ENCODE peak calls at places on chromosomes 16 and 17, in eight cellular contexts. One of them, this sample, is unnamed.

GRCh38 chr16:80167657-80168056 is 373.1 kb upstream of the DYNLRB2 start:
- DNase-seq in lung: no peak
- DNase-seq in BE2C: no peak
- DNase-seq in activated CD4-positive, CD25-positive, alpha-beta regulatory T cell: no peak
- DNase-seq in stimulated activated CD4-positive, alpha-beta T cell treated with anti-CD3 and anti-CD28 coated beads, Interleukin-1b, Interleukin-23, amount 100 ng/mL, for 24 hours: no peak
- DNase-seq in NCI-H510A: peak
- DNase-seq in WERI-Rb-1: no peak
- DNase-seq in GM13976: no peak
- DNase-seq in this sample: no peak

GRCh38 chr16:87395181-87395842 is 3.2 kb downstream of the MAP1LC3B start:
- DNase-seq in lung: no peak
- DNase-seq in BE2C: no peak
- DNase-seq in activated CD4-positive, CD25-positive, alpha-beta regulatory T cell: no peak
- DNase-seq in stimulated activated CD4-positive, alpha-beta T cell treated with anti-CD3 and anti-CD28 coated beads, Interleukin-1b, Interleukin-23, amount 100 ng/mL, for 24 hours: no peak
- DNase-seq in NCI-H510A: no peak
- DNase-seq in WERI-Rb-1: no peak
- DNase-seq in GM13976: no peak
- DNase-seq in this sample: no peak

GRCh38 chr17:82374626-82375331 is 3.2 kb downstream of the UTS2R start:
- DNase-seq in lung: no peak
- DNase-seq in BE2C: no peak
- DNase-seq in activated CD4-positive, CD25-positive, alpha-beta regulatory T cell: no peak
- DNase-seq in stimulated activated CD4-positive, alpha-beta T cell treated with anti-CD3 and anti-CD28 coated beads, Interleukin-1b, Interleukin-23, amount 100 ng/mL, for 24 hours: no peak
- DNase-seq in NCI-H510A: peak
- DNase-seq in WERI-Rb-1: no peak
- DNase-seq in GM13976: no peak
- DNase-seq in this sample: no peak

GRCh38 chr16:19127205-19127604 is 13.4 kb downstream of the ITPRIPL2 start:
- DNase-seq in lung: no peak
- DNase-seq in BE2C: no peak
- DNase-seq in activated CD4-positive, CD25-positive, alpha-beta regulatory T cell: no peak
- DNase-seq in stimulated activated CD4-positive, alpha-beta T cell treated with anti-CD3 and anti-CD28 coated beads, Interleukin-1b, Interleukin-23, amount 100 ng/mL, for 24 hours: no peak
- DNase-seq in NCI-H510A: no peak
- DNase-seq in WERI-Rb-1: no peak
- DNase-seq in GM13976: no peak
- DNase-seq in this sample: no peak

GRCh38 chr17:45681706-45682105 is 102.4 kb upstream of the CRHR1 start:
- DNase-seq in lung: no peak
- DNase-seq in BE2C: no peak
- DNase-seq in activated CD4-positive, CD25-positive, alpha-beta regulatory T cell: no peak
- DNase-seq in stimulated activated CD4-positive, alpha-beta T cell treated with anti-CD3 and anti-CD28 coated beads, Interleukin-1b, Interleukin-23, amount 100 ng/mL, for 24 hours: no peak
- DNase-seq in NCI-H510A: no peak
- DNase-seq in WERI-Rb-1: no peak
- DNase-seq in GM13976: no peak
- DNase-seq in this sample: no peak

GRCh38 chr17:2181206-2181983 is 122.2 kb downstream of the SMG6 start:
- DNase-seq in lung: peak
- DNase-seq in BE2C: no peak
- DNase-seq in activated CD4-positive, CD25-positive, alpha-beta regulatory T cell: no peak
- DNase-seq in stimulated activated CD4-positive, alpha-beta T cell treated with anti-CD3 and anti-CD28 coated beads, Interleukin-1b, Interleukin-23, amount 100 ng/mL, for 24 hours: no peak
- DNase-seq in NCI-H510A: no peak
- DNase-seq in WERI-Rb-1: no peak
- DNase-seq in GM13976: no peak
- DNase-seq in this sample: peak

GRCh38 chr16:57752203-57752580 is 16.6 kb downstream of the KATNB1 start:
- DNase-seq in lung: no peak
- DNase-seq in BE2C: no peak
- DNase-seq in activated CD4-positive, CD25-positive, alpha-beta regulatory T cell: no peak
- DNase-seq in stimulated activated CD4-positive, alpha-beta T cell treated with anti-CD3 and anti-CD28 coated beads, Interleukin-1b, Interleukin-23, amount 100 ng/mL, for 24 hours: no peak
- DNase-seq in NCI-H510A: no peak
- DNase-seq in WERI-Rb-1: no peak
- DNase-seq in GM13976: no peak
- DNase-seq in this sample: no peak

GRCh38 chr17:915416-916201 is 64.0 kb downstream of the NXN start:
- DNase-seq in lung: no peak
- DNase-seq in BE2C: no peak
- DNase-seq in activated CD4-positive, CD25-positive, alpha-beta regulatory T cell: no peak
- DNase-seq in stimulated activated CD4-positive, alpha-beta T cell treated with anti-CD3 and anti-CD28 coated beads, Interleukin-1b, Interleukin-23, amount 100 ng/mL, for 24 hours: no peak
- DNase-seq in NCI-H510A: no peak
- DNase-seq in WERI-Rb-1: no peak
- DNase-seq in GM13976: no peak
- DNase-seq in this sample: peak

GRCh38 chr17:50763716-50764450 is 3.4 kb downstream of the ANKRD40CL start:
- DNase-seq in lung: no peak
- DNase-seq in BE2C: no peak
- DNase-seq in activated CD4-positive, CD25-positive, alpha-beta regulatory T cell: no peak
- DNase-seq in stimulated activated CD4-positive, alpha-beta T cell treated with anti-CD3 and anti-CD28 coated beads, Interleukin-1b, Interleukin-23, amount 100 ng/mL, for 24 hours: no peak
- DNase-seq in NCI-H510A: peak
- DNase-seq in WERI-Rb-1: peak
- DNase-seq in GM13976: no peak
- DNase-seq in this sample: no peak

GRCh38 chr16:19980866-19981265 is 92.8 kb downstream of the GPR139 start:
- DNase-seq in lung: no peak
- DNase-seq in BE2C: peak
- DNase-seq in activated CD4-positive, CD25-positive, alpha-beta regulatory T cell: no peak
- DNase-seq in stimulated activated CD4-positive, alpha-beta T cell treated with anti-CD3 and anti-CD28 coated beads, Interleukin-1b, Interleukin-23, amount 100 ng/mL, for 24 hours: no peak
- DNase-seq in NCI-H510A: no peak
- DNase-seq in WERI-Rb-1: peak
- DNase-seq in GM13976: no peak
- DNase-seq in this sample: peak

GRCh38 chr16:77132051-77132618 is 58.9 kb upstream of the MON1B start:
- DNase-seq in lung: no peak
- DNase-seq in BE2C: no peak
- DNase-seq in activated CD4-positive, CD25-positive, alpha-beta regulatory T cell: no peak
- DNase-seq in stimulated activated CD4-positive, alpha-beta T cell treated with anti-CD3 and anti-CD28 coated beads, Interleukin-1b, Interleukin-23, amount 100 ng/mL, for 24 hours: no peak
- DNase-seq in NCI-H510A: no peak
- DNase-seq in WERI-Rb-1: no peak
- DNase-seq in GM13976: no peak
- DNase-seq in this sample: no peak

GRCh38 chr17:5837055-5837491 is 233.1 kb upstream of the WSCD1 start:
- DNase-seq in lung: no peak
- DNase-seq in BE2C: no peak
- DNase-seq in activated CD4-positive, CD25-positive, alpha-beta regulatory T cell: no peak
- DNase-seq in stimulated activated CD4-positive, alpha-beta T cell treated with anti-CD3 and anti-CD28 coated beads, Interleukin-1b, Interleukin-23, amount 100 ng/mL, for 24 hours: no peak
- DNase-seq in NCI-H510A: no peak
- DNase-seq in WERI-Rb-1: no peak
- DNase-seq in GM13976: no peak
- DNase-seq in this sample: peak

GRCh38 chr17:56679148-56679766 is 85.8 kb downstream of the NOG start:
- DNase-seq in lung: no peak
- DNase-seq in BE2C: no peak
- DNase-seq in activated CD4-positive, CD25-positive, alpha-beta regulatory T cell: no peak
- DNase-seq in stimulated activated CD4-positive, alpha-beta T cell treated with anti-CD3 and anti-CD28 coated beads, Interleukin-1b, Interleukin-23, amount 100 ng/mL, for 24 hours: no peak
- DNase-seq in NCI-H510A: no peak
- DNase-seq in WERI-Rb-1: no peak
- DNase-seq in GM13976: peak
- DNase-seq in this sample: peak

GRCh38 chr16:30184430-30185140 is 1.2 kb downstream of the CORO1A start:
- DNase-seq in lung: peak
- DNase-seq in BE2C: peak
- DNase-seq in activated CD4-positive, CD25-positive, alpha-beta regulatory T cell: no peak
- DNase-seq in stimulated activated CD4-positive, alpha-beta T cell treated with anti-CD3 and anti-CD28 coated beads, Interleukin-1b, Interleukin-23, amount 100 ng/mL, for 24 hours: peak
- DNase-seq in NCI-H510A: peak
- DNase-seq in WERI-Rb-1: peak
- DNase-seq in GM13976: peak
- DNase-seq in this sample: no peak

GRCh38 chr16:50520451-50521245 is 27.5 kb upstream of the NKD1 start:
- DNase-seq in lung: no peak
- DNase-seq in BE2C: no peak
- DNase-seq in activated CD4-positive, CD25-positive, alpha-beta regulatory T cell: no peak
- DNase-seq in stimulated activated CD4-positive, alpha-beta T cell treated with anti-CD3 and anti-CD28 coated beads, Interleukin-1b, Interleukin-23, amount 100 ng/mL, for 24 hours: no peak
- DNase-seq in NCI-H510A: no peak
- DNase-seq in WERI-Rb-1: no peak
- DNase-seq in GM13976: no peak
- DNase-seq in this sample: no peak